ENCODE peak calls at places on chromosomes 3 and 15, in five cellular contexts. S, O, E, X and Z are unnamed samples.

GRCh38 chr3:9770276-9770812 is 597 bp upstream of the CAMK1 start:
- DNase-seq in S (no peak), O (no peak), E (no peak), X (no peak), Z (peak; percentile 95)

GRCh38 chr15:25408428-25408827 is 30.4 kb downstream of the UBE3A start:
- DNase-seq in S (no peak), O (no peak), E (no peak), X (no peak), Z (no peak)

GRCh38 chr3:173411288-173412064 is 13.9 kb downstream of the NLGN1 start:
- DNase-seq in S (no peak), O (peak; percentile 72), E (no peak), X (no peak), Z (no peak)

GRCh38 chr3:117587416-117587815 is 877.8 kb downstream of the TUSC7 start:
- DNase-seq in S (no peak), O (no peak), E (no peak), X (no peak), Z (no peak)

GRCh38 chr3:134039161-134039862 is 9.6 kb upstream of the SLCO2A1 start:
- DNase-seq in S (no peak), O (no peak), E (no peak), X (no peak), Z (no peak)

GRCh38 chr3:178950676-178951075 is 120.9 kb downstream of the ZMAT3 start:
- DNase-seq in S (no peak), O (no peak), E (no peak), X (no peak), Z (no peak)

GRCh38 chr3:125461896-125462295 is 58.1 kb downstream of the SNX4 start:
- DNase-seq in S (no peak), O (no peak), E (no peak), X (no peak), Z (no peak)

GRCh38 chr3:157445897-157446296 is 9.2 kb downstream of the PTX3 start:
- DNase-seq in S (no peak), O (peak; percentile 70), E (no peak), X (no peak), Z (no peak)

GRCh38 chr3:196941846-196942225 is 492 bp downstream of the NCBP2 start:
- DNase-seq in S (peak; percentile 25), O (no peak), E (peak; percentile 33), X (no peak), Z (peak; percentile 76)

GRCh38 chr15:64134322-64134829 is 17.2 kb upstream of the SNX22 start:
- DNase-seq in S (no peak), O (no peak), E (no peak), X (peak; percentile 84), Z (peak; percentile 82)

GRCh38 chr15:51403072-51403878 is 61.8 kb downstream of the GLDN start:
- DNase-seq in S (no peak), O (no peak), E (no peak), X (no peak), Z (no peak)

GRCh38 chr3:126932188-126932931 is 50.6 kb upstream of the PLXNA1 start:
- DNase-seq in S (no peak), O (no peak), E (no peak), X (no peak), Z (no peak)

GRCh38 chr15:51004103-51004536 is 90.6 kb downstream of the TNFAIP8L3 start:
- DNase-seq in S (no peak), O (no peak), E (no peak), X (no peak), Z (no peak)

GRCh38 chr3:48306860-48307530 is 26.5 kb downstream of the SPINK8 start:
- DNase-seq in S (no peak), O (no peak), E (no peak), X (no peak), Z (no peak)

GRCh38 chr3:70996082-70996481 is 587.4 kb downstream of the FOXP1 start:
- DNase-seq in S (no peak), O (no peak), E (no peak), X (no peak), Z (no peak)

GRCh38 chr3:116059421-116060096 is 385.7 kb downstream of the LSAMP start:
- DNase-seq in S (no peak), O (peak; percentile 93), E (no peak), X (no peak), Z (peak; percentile 34)

GRCh38 chr15:34795267-34796081 is at the start of gene ACTC1:
- DNase-seq in S (no peak), O (no peak), E (no peak), X (peak; percentile 86), Z (peak; percentile 72)

GRCh38 chr3:134650431-134651346 is at the start of gene KY:
- DNase-seq in S (no peak), O (no peak), E (no peak), X (peak; percentile 88), Z (peak; percentile 63)

GRCh38 chr3:3798641-3799113 is 554 bp upstream of the LRRN1 start:
- DNase-seq in S (no peak), O (no peak), E (no peak), X (peak; percentile 80), Z (no peak)

GRCh38 chr3:99965077-99965476 is 147.4 kb downstream of the CMSS1 start:
- DNase-seq in S (no peak), O (no peak), E (no peak), X (no peak), Z (no peak)

GRCh38 chr3:88061749-88062148 is 2.7 kb downstream of the ZNF654 start:
- DNase-seq in S (no peak), O (no peak), E (no peak), X (no peak), Z (no peak)

GRCh38 chr15:99105516-99106341 is 849 bp downstream of the SYNM start:
- DNase-seq in S (peak; percentile 6), O (no peak), E (no peak), X (peak; percentile 82), Z (peak; percentile 68)

GRCh38 chr15:70817266-70817665 is 36.7 kb downstream of the LARP6 start:
- DNase-seq in S (no peak), O (no peak), E (no peak), X (no peak), Z (no peak)

GRCh38 chr15:80081390-80081789 is 21.9 kb downstream of the ZFAND6 start:
- DNase-seq in S (no peak), O (no peak), E (no peak), X (no peak), Z (no peak)

GRCh38 chr3:127702151-127702578 is 29.4 kb downstream of the ABTB1 start:
- DNase-seq in S (no peak), O (no peak), E (no peak), X (no peak), Z (peak; percentile 93)

GRCh38 chr3:124784686-124785382 is 54.6 kb downstream of the UMPS start:
- DNase-seq in S (no peak), O (no peak), E (no peak), X (no peak), Z (no peak)

GRCh38 chr3:8313591-8314298 is 187.9 kb upstream of the LMCD1 start:
- DNase-seq in S (no peak), O (no peak), E (no peak), X (no peak), Z (no peak)

GRCh38 chr3:46935989-46936620 is 40.4 kb downstream of the CCDC12 start:
- DNase-seq in S (no peak), O (no peak), E (no peak), X (no peak), Z (peak; percentile 10)

GRCh38 chr3:62122819-62123218 is 250.5 kb downstream of the FEZF2 start:
- DNase-seq in S (no peak), O (no peak), E (no peak), X (no peak), Z (no peak)

GRCh38 chr3:18562364-18563154 is 137.4 kb upstream of the SATB1 start:
- DNase-seq in S (no peak), O (no peak), E (no peak), X (no peak), Z (no peak)

GRCh38 chr3:177055557-177056290 is 141.6 kb downstream of the TBL1XR1 start:
- DNase-seq in S (no peak), O (peak; percentile 89), E (no peak), X (no peak), Z (no peak)

GRCh38 chr3:134621824-134622223 is 29.0 kb downstream of the KY start:
- DNase-seq in S (no peak), O (no peak), E (no peak), X (no peak), Z (no peak)

GRCh38 chr3:132788299-132788698 is 66.1 kb upstream of the NPHP3 start:
- DNase-seq in S (no peak), O (peak; percentile 50), E (no peak), X (no peak), Z (peak; percentile 42)

GRCh38 chr15:54789377-54789776 is 407.4 kb downstream of the RSL24D1 start:
- DNase-seq in S (no peak), O (no peak), E (no peak), X (no peak), Z (no peak)

GRCh38 chr3:21912656-21913055 is 161.6 kb upstream of the ZNF385D start:
- DNase-seq in S (no peak), O (no peak), E (no peak), X (no peak), Z (no peak)

GRCh38 chr15:34791701-34792100 is 3.6 kb downstream of the ACTC1 start:
- DNase-seq in S (no peak), O (no peak), E (no peak), X (no peak), Z (no peak)

GRCh38 chr15:70956196-70956595 is 63.6 kb downstream of the LRRC49 start:
- DNase-seq in S (no peak), O (no peak), E (no peak), X (no peak), Z (no peak)

GRCh38 chr3:134928819-134929218 is 133.8 kb downstream of the EPHB1 start:
- DNase-seq in S (no peak), O (no peak), E (no peak), X (no peak), Z (no peak)

GRCh38 chr3:120145498-120146285 is 51.4 kb upstream of the GSK3B start:
- DNase-seq in S (no peak), O (no peak), E (no peak), X (no peak), Z (no peak)

GRCh38 chr3:37935290-37935668 is 55.3 kb upstream of the VILL start:
- DNase-seq in S (no peak), O (no peak), E (no peak), X (no peak), Z (no peak)